ENCODE peak calls at places on chromosomes 5 and 9, in eight cellular contexts. T is neuronal stem cell; Z is foreskin fibroblast; B is NCI-H1417; Y is KBM-7; Q is AG08395; A is activated naive CD4-positive, alpha-beta T cell treated with Interleukin-2 at 50 U/mL for 16 hours; X is CD8-positive, alpha-beta T cell. S is an unnamed sample.

GRCh38 chr5:131389096-131389868 is 125.4 kb downstream of the CDC42SE2 start:
- DNase-seq in Z (no peak), A (no peak), B (no peak), Q (no peak), T (no peak), X (no peak), Y (no peak), S (no peak)

GRCh38 chr5:41788800-41789395 is 81.3 kb downstream of the OXCT1 start:
- DNase-seq in T (no peak), X (no peak), Q (no peak), Y (no peak), Z (peak; percentile 25), A (no peak), B (no peak), S (peak; percentile 36)

GRCh38 chr9:131264231-131264630 is 12.1 kb downstream of the FAM78A start:
- DNase-seq in X (no peak), Y (no peak), A (peak; percentile 39), Z (no peak), Q (no peak), B (no peak), T (no peak), S (no peak)

GRCh38 chr5:68251386-68251785 is 35.8 kb downstream of the PIK3R1 start:
- DNase-seq in Y (no peak), X (no peak), B (peak; percentile 3), Z (peak; percentile 30), T (no peak), A (peak; percentile 65), Q (no peak), S (no peak)

GRCh38 chr9:90044710-90045151 is 439.9 kb downstream of the GADD45G start:
- DNase-seq in Q (peak; percentile 59), Y (no peak), A (peak; percentile 21), X (no peak), T (no peak), Z (peak; percentile 1), B (peak; percentile 98), S (no peak)

GRCh38 chr5:111755264-111755941 is 1.6 kb downstream of the NREP start:
- DNase-seq in T (no peak), X (no peak), A (no peak), Z (no peak), B (peak; percentile 59), Q (no peak), Y (no peak), S (no peak)

GRCh38 chr5:76289692-76290091 is 113.4 kb upstream of the IQGAP2 start:
- DNase-seq in Y (no peak), B (no peak), T (no peak), A (no peak), X (no peak), Q (no peak), Z (no peak), S (no peak)

GRCh38 chr9:14439555-14439954 is 125.6 kb upstream of the NFIB start:
- DNase-seq in Z (no peak), Y (no peak), B (no peak), A (no peak), Q (no peak), T (no peak), X (no peak), S (no peak)

GRCh38 chr9:16744386-16744785 is 126.1 kb downstream of the BNC2 start:
- DNase-seq in Y (no peak), Z (no peak), Q (no peak), T (no peak), X (no peak), A (no peak), B (no peak), S (peak; percentile 39)

GRCh38 chr9:114098021-114098659 is 952 bp downstream of the KIF12 start:
- DNase-seq in Q (no peak), X (no peak), Y (peak; percentile 29), B (peak; percentile 85), A (no peak), Z (no peak), T (peak; percentile 42), S (no peak)

GRCh38 chr9:35903049-35903448 is 3.0 kb upstream of the HRCT1 start:
- DNase-seq in Z (peak; percentile 34), X (no peak), Q (peak; percentile 46), T (no peak), Y (peak; percentile 59), B (peak; percentile 74), A (peak; percentile 19), S (peak; percentile 58)

GRCh38 chr9:127136081-127136879 is 13.8 kb upstream of the ANGPTL2 start:
- DNase-seq in X (no peak), Y (no peak), A (no peak), T (no peak), B (no peak), Q (no peak), Z (no peak), S (no peak)

GRCh38 chr5:110013042-110013441 is 323.3 kb downstream of the MAN2A1 start:
- DNase-seq in Y (no peak), Q (no peak), X (no peak), T (no peak), B (no peak), A (no peak), Z (no peak), S (no peak)

GRCh38 chr9:129026442-129027223 is 1.5 kb downstream of the SH3GLB2 start:
- DNase-seq in T (no peak), Z (no peak), X (no peak), Y (no peak), Q (no peak), B (peak; percentile 66), A (no peak), S (no peak)

GRCh38 chr5:163504091-163504931 is 1.1 kb upstream of the MAT2B start:
- DNase-seq in B (no peak), Q (peak; percentile 15), A (peak; percentile 59), Y (peak; percentile 75), Z (peak; percentile 26), T (peak; percentile 27), X (no peak), S (peak; percentile 46)

GRCh38 chr5:68046445-68046844 is 169.1 kb upstream of the PIK3R1 start:
- DNase-seq in Y (no peak), T (no peak), Q (peak; percentile 88), Z (peak; percentile 98), A (no peak), X (no peak), B (no peak), S (peak; percentile 99)

S was measured in HCEC 1CT.